ENCODE peak calls at places on chromosomes 2 and 18, in nine cellular contexts. F, H, M, A, R, B, S, E and D are unnamed samples.

GRCh38 chr2:149955201-149955600 is 367.6 kb upstream of the MMADHC start:
- DNase-seq in F (no peak), S (peak; percentile 1), M (no peak), E (peak; percentile 24), R (no peak), B (peak; percentile 18), H (peak; percentile 9), A (no peak), D (no peak)

GRCh38 chr2:10889741-10890215 is 22.0 kb upstream of the KCNF1 start:
- DNase-seq in H (peak; percentile 42), F (no peak), B (no peak), R (no peak), S (peak; percentile 44), M (no peak), A (no peak), E (no peak), D (no peak)

GRCh38 chr2:27152102-27152795 is 3.4 kb downstream of the TCF23 start:
- DNase-seq in S (no peak), H (no peak), M (no peak), A (no peak), F (no peak), B (no peak), R (no peak), E (no peak), D (peak; percentile 13)

GRCh38 chr2:200138386-200139184 is 167.9 kb upstream of the SPATS2L start:
- DNase-seq in R (no peak), H (no peak), S (no peak), M (peak; percentile 59), B (peak; percentile 83), F (no peak), E (peak; percentile 30), A (no peak), D (no peak)

GRCh38 chr2:102826904-102827303 is 65.1 kb downstream of the TMEM182 start:
- DNase-seq in B (peak; percentile 42), S (peak; percentile 20), F (peak; percentile 52), A (peak; percentile 8), R (no peak), H (peak; percentile 80), E (peak; percentile 11), M (peak; percentile 16), D (no peak)

GRCh38 chr2:44578401-44579135 is 216.8 kb downstream of the CAMKMT start:
- DNase-seq in M (peak; percentile 56), S (peak; percentile 73), R (no peak), B (peak; percentile 74), A (peak; percentile 81), E (peak; percentile 89), F (no peak), H (no peak), D (no peak)

GRCh38 chr18:26225022-26225693 is 1.1 kb upstream of the TAF4B start:
- DNase-seq in B (no peak), H (peak; percentile 14), A (no peak), F (no peak), M (no peak), S (peak; percentile 13), E (no peak), R (no peak), D (no peak)

GRCh38 chr2:106158871-106159270 is 35.2 kb downstream of the UXS1 start:
- DNase-seq in B (no peak), S (no peak), R (no peak), E (no peak), H (no peak), M (no peak), A (no peak), F (no peak), D (no peak)

GRCh38 chr2:197946562-197946961 is 142.2 kb downstream of the PLCL1 start:
- DNase-seq in A (no peak), M (no peak), H (peak; percentile 58), E (no peak), B (peak; percentile 6), S (peak; percentile 39), R (peak; percentile 13), F (no peak), D (no peak)

GRCh38 chr2:136139601-136140000 is 21.7 kb upstream of the CXCR4 start:
- DNase-seq in S (no peak), R (no peak), F (no peak), A (no peak), E (no peak), M (no peak), H (no peak), B (no peak), D (no peak)

GRCh38 chr2:171098607-171099006 is 62.1 kb downstream of the TLK1 start:
- DNase-seq in S (no peak), A (no peak), E (no peak), F (no peak), M (no peak), R (no peak), H (no peak), B (no peak), D (no peak)
- H3K9me3 ChIP-seq in S (no peaks in the 10 kb centered on the region), A (peaks cover 40% of the 10 kb centered on the region), E (no peaks in the 10 kb centered on the region), F (no peaks in the 10 kb centered on the region), M (peaks cover 9% of the 10 kb centered on the region), R (no peaks in the 10 kb centered on the region), H (no peaks in the 10 kb centered on the region), B (no peaks in the 10 kb centered on the region), D (peaks cover 30% of the 10 kb centered on the region)

DNA sequence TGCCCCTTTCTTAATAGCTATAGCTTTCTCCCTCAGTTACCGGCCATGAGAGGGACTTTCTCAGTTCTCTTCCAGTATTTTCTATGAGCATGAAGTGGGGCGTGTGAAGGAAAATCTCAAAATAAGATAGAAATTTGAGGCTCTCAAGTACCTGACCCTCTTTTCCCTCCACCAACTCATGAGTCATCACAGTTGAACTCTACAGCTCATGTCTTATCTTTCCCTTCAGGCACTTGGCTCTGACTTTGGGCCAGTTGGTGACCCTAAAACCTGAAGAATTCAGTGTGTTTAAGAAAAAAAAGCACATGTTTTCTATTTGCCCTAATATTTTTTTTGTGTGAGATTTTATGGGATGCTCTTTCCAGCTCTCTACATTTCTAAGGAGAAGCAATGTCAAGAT is 896.7 kb upstream of the ZEB2 start:
- DNase-seq in B (peak; percentile 36), M (peak; percentile 8), E (no peak), F (no peak), A (no peak), H (no peak), S (no peak), R (no peak), D (no peak)
- H3K9me3 ChIP-seq in B (no peaks in the 10 kb centered on the region), M (no peaks in the 10 kb centered on the region), E (no peaks in the 10 kb centered on the region), F (no peaks in the 10 kb centered on the region), A (peaks cover 19% of the 10 kb centered on the region), H (peaks cover 11% of the 10 kb centered on the region), S (no peaks in the 10 kb centered on the region), R (no peaks in the 10 kb centered on the region), D (no peaks in the 10 kb centered on the region)

GRCh38 chr2:168613510-168613909 is 157.4 kb downstream of the CERS6 start:
- DNase-seq in H (no peak), F (no peak), R (no peak), B (no peak), A (no peak), M (no peak), S (no peak), E (no peak), D (no peak)
- H3K9me3 ChIP-seq in H (no peaks in the 10 kb centered on the region), F (no peaks in the 10 kb centered on the region), R (no peaks in the 10 kb centered on the region), B (no peaks in the 10 kb centered on the region), A (no peaks in the 10 kb centered on the region), M (peaks cover 3% of the 10 kb centered on the region), S (no peaks in the 10 kb centered on the region), E (no peaks in the 10 kb centered on the region), D (no peaks in the 10 kb centered on the region)

DNA sequence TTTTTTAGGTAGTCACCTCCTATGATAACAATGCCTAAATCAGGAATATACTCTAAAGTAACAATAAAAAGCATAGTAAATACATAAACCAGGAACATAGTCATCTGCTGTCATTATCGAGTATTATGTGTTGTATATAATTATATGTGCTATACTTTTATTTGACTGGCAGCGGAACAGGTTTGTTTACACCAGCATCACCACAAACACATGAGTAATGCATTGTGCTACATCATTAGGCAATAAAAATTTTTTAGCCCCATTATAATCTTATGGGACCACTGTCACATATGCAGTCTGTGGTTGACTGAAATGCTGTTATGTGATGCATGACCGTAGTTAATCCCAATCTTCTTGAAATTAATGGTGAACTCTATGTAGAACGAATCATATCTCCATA is 136.7 kb upstream of the ZFP36L2 start:
- DNase-seq in R (no peak), H (no peak), B (no peak), M (no peak), F (no peak), A (no peak), S (no peak), E (no peak), D (no peak)
- H3K9me3 ChIP-seq in R (no peaks in the 10 kb centered on the region), H (no peaks in the 10 kb centered on the region), B (no peaks in the 10 kb centered on the region), M (no peaks in the 10 kb centered on the region), F (no peaks in the 10 kb centered on the region), A (no peaks in the 10 kb centered on the region), S (no peaks in the 10 kb centered on the region), E (no peaks in the 10 kb centered on the region), D (no peaks in the 10 kb centered on the region)

GRCh38 chr2:145593991-145594702 is 1074.2 kb upstream of the ZEB2 start:
- DNase-seq in R (no peak), E (peak; percentile 84), F (no peak), A (peak; percentile 91), S (peak; percentile 93), M (peak; percentile 84), H (peak; percentile 27), B (peak; percentile 90), D (no peak)
- H3K9me3 ChIP-seq in R (no peaks in the 10 kb centered on the region), E (no peaks in the 10 kb centered on the region), F (no peaks in the 10 kb centered on the region), A (no peaks in the 10 kb centered on the region), S (no peaks in the 10 kb centered on the region), M (no peaks in the 10 kb centered on the region), H (no peaks in the 10 kb centered on the region), B (no peaks in the 10 kb centered on the region), D (no peaks in the 10 kb centered on the region)

GRCh38 chr2:118019821-118020220 is 6.0 kb upstream of the CCDC93 start:
- DNase-seq in B (no peak), H (no peak), S (no peak), E (no peak), M (no peak), R (no peak), F (no peak), A (no peak), D (no peak)
- H3K9me3 ChIP-seq in B (no peaks in the 10 kb centered on the region), H (no peaks in the 10 kb centered on the region), S (no peaks in the 10 kb centered on the region), E (no peaks in the 10 kb centered on the region), M (no peaks in the 10 kb centered on the region), R (no peaks in the 10 kb centered on the region), F (no peaks in the 10 kb centered on the region), A (no peaks in the 10 kb centered on the region), D (no peaks in the 10 kb centered on the region)

DNA sequence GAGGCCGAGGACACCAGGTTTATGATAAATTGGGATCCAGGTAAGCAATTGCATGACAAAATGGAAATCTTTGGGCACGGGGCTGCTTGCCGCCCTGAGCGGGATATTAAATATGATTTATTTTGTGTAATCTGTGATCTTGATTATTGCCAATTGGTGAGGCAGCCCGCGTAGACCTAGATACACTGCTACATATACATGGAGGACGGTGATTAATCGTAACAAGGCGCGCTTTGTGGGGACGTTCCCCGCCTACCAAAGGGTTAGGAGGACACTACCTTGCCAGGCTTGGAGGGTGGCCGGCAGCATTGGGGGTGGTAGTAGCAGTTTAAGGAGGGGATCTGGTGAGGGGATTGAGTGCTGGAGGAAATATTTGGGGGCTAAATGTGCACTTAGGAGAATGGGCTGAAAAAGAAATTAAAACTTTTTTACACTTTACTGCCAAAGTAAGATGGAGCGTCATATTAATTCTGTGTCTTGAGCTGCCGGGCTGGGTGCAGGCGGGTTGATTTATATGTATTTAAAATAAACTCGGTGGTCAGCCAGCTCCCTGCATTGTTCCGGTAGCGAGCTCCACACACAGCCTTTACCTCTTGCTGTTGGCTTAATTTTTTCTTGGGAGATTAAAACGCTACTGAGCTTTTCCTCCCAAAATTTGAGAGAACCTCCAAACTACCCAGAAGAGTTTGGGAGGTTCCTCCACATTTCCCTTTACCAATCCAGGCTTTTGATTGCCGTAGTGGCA is 4.1 kb downstream of the HOXD3 start:
- DNase-seq in F (no peak), M (no peak), R (no peak), E (no peak), A (no peak), B (peak; percentile 69), S (no peak), H (no peak), D (no peak)
- H3K9me3 ChIP-seq in F (no peaks in the 10 kb centered on the region), M (peaks cover 21% of the 10 kb centered on the region), R (no peaks in the 10 kb centered on the region), E (no peaks in the 10 kb centered on the region), A (no peaks in the 10 kb centered on the region), B (no peaks in the 10 kb centered on the region), S (no peaks in the 10 kb centered on the region), H (no peaks in the 10 kb centered on the region), D (no peaks in the 10 kb centered on the region)